ENCODE peak calls at places on chromosome 19, in seven cellular contexts. N is AG04450, A is ascending aorta, S is HCT116, F is IMR-90, H is right cardiac atrium, X is heart left ventricle. T is an unnamed sample. For H3K9me3, the result is how much of the 10 kb centered on the place peaks cover.

GRCh38 chr19:56566904-56567273 is 379 bp upstream of the ZNF470 start:
- DNase-seq in N (no peak), A (peak), S (no peak), F (no peak), H (peak), X (peak), T (peak)

GRCh38 chr19:511101-511841 is 4.0 kb downstream of the TPGS1 start:
- DNase-seq in N (no peak), A (no peak), S (peak), F (peak), H (peak), X (no peak), T (no peak)

GRCh38 chr19:38001158-38001781 is 94.3 kb downstream of the SIPA1L3 start:
- DNase-seq in N (no peak), A (no peak), S (no peak), F (no peak), H (no peak), X (no peak), T (no peak)

GRCh38 chr19:46404039-46404883 is 9.1 kb downstream of the CCDC8 start:
- DNase-seq in N (no peak), A (no peak), S (no peak), F (peak), H (peak), X (peak), T (peak)

GRCh38 chr19:18933297-18933696 is 7.7 kb downstream of the HOMER3 start:
- DNase-seq in N (no peak), A (no peak), S (no peak), F (no peak), H (no peak), X (no peak), T (no peak)

GRCh38 chr19:45677351-45678230 is 9.6 kb downstream of the GIPR start:
- DNase-seq in N (no peak), A (peak), S (peak), F (peak), H (peak), X (peak), T (peak)

GRCh38 chr19:4051175-4052101 is 15.3 kb downstream of the ZBTB7A start:
- DNase-seq in N (no peak), A (no peak), S (no peak), F (peak), H (peak), X (no peak), T (peak)

GRCh38 chr19:46226438-46226973 is 3.0 kb upstream of the IGFL1 start:
- DNase-seq in N (no peak), A (no peak), S (no peak), F (no peak), H (no peak), X (no peak), T (no peak)

GRCh38 chr19:44752816-44753618 is 4.5 kb downstream of the BCL3 start:
- DNase-seq in N (peak), A (peak), S (no peak), F (peak), H (peak), X (peak), T (peak)

GRCh38 chr19:50507376-50507775 is 3.6 kb downstream of the JOSD2 start:
- DNase-seq in N (no peak), A (no peak), S (no peak), F (no peak), H (no peak), X (peak), T (no peak)

GRCh38 chr19:39864118-39864517 is 17.9 kb upstream of the FBL start:
- DNase-seq in N (no peak), A (no peak), S (no peak), F (no peak), H (no peak), X (no peak), T (no peak)

GRCh38 chr19:48397636-48398328 is 4.3 kb downstream of the GRIN2D start:
- DNase-seq in N (no peak), A (no peak), S (no peak), F (no peak), H (no peak), X (no peak), T (no peak)

GRCh38 chr19:13794752-13795589 is at the start of gene ZSWIM4:
- DNase-seq in N (peak), A (peak), S (peak), F (peak), H (peak), X (peak), T (peak)

GRCh38 chr19:19205416-19206410 is 2.5 kb upstream of the NR2C2AP start:
- DNase-seq in N (no peak), A (no peak), S (no peak), F (no peak), H (no peak), X (no peak), T (no peak)

GRCh38 chr19:56960959-56961622 is 120.6 kb upstream of the PEG3 start:
- DNase-seq in N (no peak), A (no peak), S (no peak), F (no peak), H (no peak), X (no peak), T (no peak)

GRCh38 chr19:40190891-40191835 is at the start of gene MAP3K10:
- DNase-seq in N (no peak), A (peak), S (no peak), F (peak), H (peak), X (peak), T (peak)

GRCh38 chr19:11738746-11739620 is at the start of gene ZNF823:
- DNase-seq in N (peak), A (peak), S (peak), F (peak), H (peak), X (peak), T (peak)

GRCh38 chr19:30227661-30228112 is 144.5 kb upstream of the ZNF536 start:
- DNase-seq in N (no peak), A (no peak), S (peak), F (peak), H (peak), X (peak), T (peak)

GRCh38 chr19:45670670-45671453 is 2.8 kb downstream of the GIPR start:
- DNase-seq in N (peak), A (no peak), S (peak), F (peak), H (peak), X (peak), T (peak)

GRCh38 chr19:4388171-4389063 is 11.9 kb downstream of the SH3GL1 start:
- DNase-seq in N (no peak), A (no peak), S (no peak), F (no peak), H (no peak), X (peak), T (no peak)

GRCh38 chr19:27676334-27676733 is 1536.6 kb downstream of the UQCRFS1 start:
- DNase-seq in N (no peak), A (no peak), S (no peak), F (no peak), H (no peak), X (no peak), T (no peak)
- H3K9me3 ChIP-seq in N (under half), A (under half), S (under half), F (under half), H (under half), X (under half), T (under half)

GRCh38 chr19:5818594-5818993 is 13.7 kb downstream of the NRTN start:
- DNase-seq in N (no peak), A (no peak), S (no peak), F (no peak), H (no peak), X (no peak), T (no peak)

GRCh38 chr19:5823579-5824281 is 15.8 kb downstream of the FUT6 start:
- DNase-seq in N (no peak), A (no peak), S (no peak), F (no peak), H (no peak), X (no peak), T (no peak)

GRCh38 chr19:5822181-5822844 is 17.2 kb downstream of the FUT6 start:
- DNase-seq in N (no peak), A (no peak), S (no peak), F (no peak), H (no peak), X (no peak), T (no peak)

GRCh38 chr19:5821521-5822180 is 16.8 kb downstream of the NRTN start:
- DNase-seq in N (no peak), A (no peak), S (no peak), F (no peak), H (no peak), X (no peak), T (no peak)

DNA sequence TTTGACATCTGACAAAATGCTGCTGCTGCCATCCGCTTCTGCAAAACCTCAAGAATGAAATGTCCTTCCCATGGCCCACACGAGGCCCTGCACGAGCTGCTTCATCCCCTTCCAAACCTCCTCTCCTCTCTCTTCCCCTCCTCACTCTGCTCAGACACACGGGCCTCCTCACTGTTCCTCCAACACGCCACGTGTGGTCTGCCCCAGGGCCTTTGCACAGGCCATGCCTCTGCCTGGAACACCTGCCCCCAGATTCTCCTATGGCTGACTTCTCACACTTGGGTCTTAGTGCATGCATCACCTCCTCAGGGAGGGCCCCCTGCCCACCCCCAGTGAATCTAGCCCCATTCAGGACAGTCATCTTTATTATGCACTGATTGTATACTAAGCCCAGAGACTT is 15.9 kb downstream of the NRTN start:
- DNase-seq in N (no peak), A (no peak), S (no peak), F (no peak), H (no peak), X (no peak), T (no peak)
- H3K9me3 ChIP-seq in N (under half), A (under half), S (under half), F (under half), H (under half), X (under half), T (under half)

DNA sequence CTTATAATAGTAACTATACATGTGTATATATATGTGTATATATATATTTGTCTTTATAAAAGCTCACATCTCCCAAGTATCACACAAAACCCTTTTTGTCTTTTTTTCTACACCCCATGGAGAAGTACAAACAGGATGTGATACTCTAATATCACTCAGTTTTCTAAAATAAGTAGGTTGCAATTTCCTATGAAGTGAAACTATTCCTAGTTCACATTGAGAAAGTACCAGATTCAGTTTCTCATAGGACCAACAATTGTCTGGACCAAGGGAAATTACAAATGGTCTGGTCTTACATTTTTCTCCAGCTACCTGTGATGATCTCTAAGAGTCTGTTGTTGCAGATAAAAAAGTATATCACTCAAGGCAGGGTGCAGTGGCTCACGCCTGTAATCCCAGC is 17.9 kb upstream of the LILRB1 start:
- DNase-seq in N (no peak), A (no peak), S (no peak), F (no peak), H (no peak), X (no peak), T (no peak)
- H3K9me3 ChIP-seq in N (under half), A (under half), S (under half), F (under half), H (under half), X (under half), T (under half)

GRCh38 chr19:35170359-35171061 is 16.0 kb downstream of the FXYD5 start:
- DNase-seq in N (no peak), A (no peak), S (no peak), F (no peak), H (no peak), X (no peak), T (no peak)
- H3K9me3 ChIP-seq in N (under half), A (under half), S (under half), F (under half), H (under half), X (under half), T (under half)

GRCh38 chr19:32154418-32154817 is 191.0 kb upstream of the ZNF507 start:
- DNase-seq in N (no peak), A (no peak), S (no peak), F (no peak), H (no peak), X (no peak), T (no peak)
- H3K9me3 ChIP-seq in N (under half), A (under half), S (under half), F (under half), H (under half), X (under half), T (under half)

GRCh38 chr19:23525265-23525862 is 130.1 kb upstream of the ZNF91 start:
- DNase-seq in N (no peak), A (no peak), S (no peak), F (no peak), H (no peak), X (no peak), T (no peak)
- H3K9me3 ChIP-seq in N (under half), A (under half), S (under half), F (under half), H (under half), X (under half), T (under half)

GRCh38 chr19:22831211-22831610 is 880 bp upstream of the ZNF723 start:
- DNase-seq in N (no peak), A (no peak), S (no peak), F (no peak), H (no peak), X (no peak), T (no peak)
- H3K9me3 ChIP-seq in N (under half), A (under half), S (under half), F (under half), H (under half), X (under half), T (under half)

GRCh38 chr19:52567921-52568320 is 2.2 kb upstream of the ZNF701 start:
- DNase-seq in N (no peak), A (no peak), S (no peak), F (no peak), H (no peak), X (no peak), T (no peak)

GRCh38 chr19:52570005-52570861 is at the start of gene ZNF701:
- DNase-seq in N (peak), A (peak), S (peak), F (peak), H (peak), X (peak), T (peak)

GRCh38 chr19:52566121-52566520 is 4.0 kb upstream of the ZNF701 start:
- DNase-seq in N (no peak), A (no peak), S (no peak), F (no peak), H (no peak), X (no peak), T (no peak)

DNA sequence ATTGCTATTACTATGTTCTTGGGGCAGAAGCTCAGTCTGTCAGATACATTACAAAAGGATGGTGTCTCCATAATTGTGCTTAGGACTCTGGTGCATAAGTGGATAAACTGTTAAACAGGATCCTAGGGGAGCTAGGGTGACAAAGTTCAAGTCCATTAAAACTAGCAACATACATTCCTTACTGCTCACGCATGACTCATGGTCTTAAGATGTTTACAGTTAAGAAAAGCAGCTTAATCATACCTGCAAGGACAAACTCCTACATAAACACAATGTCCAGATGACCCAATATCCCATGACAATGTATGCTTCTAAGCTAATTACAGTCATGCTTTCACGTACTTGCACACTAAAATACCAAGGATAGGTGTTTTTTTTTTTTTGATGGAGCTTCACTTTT is 3.5 kb upstream of the ZNF701 start:
- DNase-seq in N (peak), A (no peak), S (no peak), F (peak), H (no peak), X (no peak), T (no peak)
- H3K9me3 ChIP-seq in N (half or more), A (under half), S (under half), F (under half), H (under half), X (under half), T (under half)

DNA sequence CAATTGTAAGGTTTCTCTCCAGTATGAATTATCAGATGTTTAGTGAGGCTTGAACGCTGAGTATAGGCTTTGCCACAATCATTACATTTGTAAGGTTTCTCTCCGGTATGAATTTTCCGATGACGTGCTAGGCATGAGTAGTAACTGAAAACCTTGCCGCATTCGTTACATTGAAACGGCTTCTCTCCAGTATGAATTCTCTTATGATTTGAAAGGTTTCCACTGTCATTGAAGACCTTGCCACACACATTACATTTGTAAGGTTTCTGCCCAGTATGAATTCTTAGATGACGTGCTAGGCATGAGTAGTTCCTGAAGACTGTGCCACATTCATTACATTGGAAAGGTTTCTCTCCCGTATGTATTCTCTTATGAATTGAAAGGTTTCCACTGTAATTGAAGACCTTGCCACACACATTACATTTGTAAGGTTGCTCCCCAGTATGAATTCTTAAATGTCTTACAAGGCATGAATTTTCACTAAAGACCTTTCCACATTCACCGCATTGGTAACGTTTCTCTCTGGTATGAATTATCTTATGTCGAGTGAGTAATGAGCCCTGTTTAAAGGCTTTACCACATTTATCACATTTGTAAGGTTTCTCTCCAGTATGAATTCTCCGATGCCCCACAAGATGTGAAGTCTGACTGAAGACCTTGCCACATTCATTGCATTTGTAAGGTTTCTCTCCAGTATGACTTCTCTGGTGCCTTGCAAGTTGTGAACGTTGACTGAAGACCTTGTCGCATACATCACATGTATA is 15.6 kb downstream of the ZNF836 start:
- DNase-seq in N (no peak), A (no peak), S (no peak), F (no peak), H (no peak), X (no peak), T (no peak)
- H3K9me3 ChIP-seq in N (half or more), A (under half), S (under half), F (half or more), H (under half), X (under half), T (under half)

DNA sequence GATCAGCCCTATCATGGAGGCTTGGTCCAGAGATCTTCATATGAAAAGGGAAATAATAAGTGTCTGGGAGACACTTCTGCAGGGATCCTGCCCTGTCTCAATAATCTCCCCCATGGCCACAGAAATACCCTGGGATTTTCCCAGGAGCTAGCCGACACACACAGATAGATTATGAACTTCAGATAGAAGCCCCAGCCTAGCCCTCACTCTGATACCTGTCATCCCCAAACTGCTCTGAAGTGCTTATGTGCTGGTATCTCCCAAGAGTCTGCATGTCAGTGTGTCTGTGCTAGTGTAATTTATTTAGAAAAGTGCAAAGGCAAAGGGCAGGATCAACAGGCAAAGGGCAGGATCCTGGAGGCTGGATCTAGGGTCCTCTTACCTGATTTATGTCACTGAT is 38.7 kb upstream of the ZNF766 start:
- DNase-seq in N (no peak), A (no peak), S (no peak), F (no peak), H (no peak), X (no peak), T (no peak)
- H3K9me3 ChIP-seq in N (under half), A (under half), S (under half), F (under half), H (under half), X (under half), T (under half)